ENCODE peak calls at places on chromosomes 6 and 20, in four cellular contexts. One of them, this sample, is unnamed.

GRCh38 chr20:44405785-44406571 is 50.5 kb downstream of the HNF4A start:
- DNase-seq in nucleus accumbens: no peak
- DNase-seq in stimulated activated naive CD8-positive, alpha-beta T cell treated with anti-CD3 and anti-CD28 coated beads, Interleukin-15, amount 100 ng/mL, for 72 hours: no peak
- DNase-seq in A549: no peak
- DNase-seq in this sample: no peak

GRCh38 chr6:111936718-111937117 is 63.5 kb upstream of the FYN start:
- DNase-seq in A549: no peak
- DNase-seq in nucleus accumbens: no peak
- DNase-seq in stimulated activated naive CD8-positive, alpha-beta T cell treated with anti-CD3 and anti-CD28 coated beads, Interleukin-15, amount 100 ng/mL, for 72 hours: no peak
- DNase-seq in this sample: no peak

GRCh38 chr6:21633511-21634109 is 40.1 kb downstream of the SOX4 start:
- DNase-seq in A549: no peak
- DNase-seq in stimulated activated naive CD8-positive, alpha-beta T cell treated with anti-CD3 and anti-CD28 coated beads, Interleukin-15, amount 100 ng/mL, for 72 hours: no peak
- DNase-seq in nucleus accumbens: no peak
- DNase-seq in this sample: no peak

GRCh38 chr6:142635130-142635529 is 309.8 kb downstream of the HIVEP2 start:
- DNase-seq in A549: no peak
- DNase-seq in nucleus accumbens: no peak
- DNase-seq in stimulated activated naive CD8-positive, alpha-beta T cell treated with anti-CD3 and anti-CD28 coated beads, Interleukin-15, amount 100 ng/mL, for 72 hours: no peak
- DNase-seq in this sample: no peak

GRCh38 chr6:2578729-2579128 is 172.0 kb downstream of the MYLK4 start:
- DNase-seq in stimulated activated naive CD8-positive, alpha-beta T cell treated with anti-CD3 and anti-CD28 coated beads, Interleukin-15, amount 100 ng/mL, for 72 hours: no peak
- DNase-seq in A549: no peak
- DNase-seq in nucleus accumbens: no peak
- DNase-seq in this sample: no peak

GRCh38 chr6:37433657-37434271 is 743 bp downstream of the CMTR1 start:
- DNase-seq in A549: no peak
- DNase-seq in nucleus accumbens: peak
- DNase-seq in stimulated activated naive CD8-positive, alpha-beta T cell treated with anti-CD3 and anti-CD28 coated beads, Interleukin-15, amount 100 ng/mL, for 72 hours: no peak
- DNase-seq in this sample: no peak

GRCh38 chr6:1607557-1608221 is 2.0 kb upstream of the FOXC1 start:
- DNase-seq in A549: no peak
- DNase-seq in nucleus accumbens: no peak
- DNase-seq in stimulated activated naive CD8-positive, alpha-beta T cell treated with anti-CD3 and anti-CD28 coated beads, Interleukin-15, amount 100 ng/mL, for 72 hours: no peak
- DNase-seq in this sample: no peak

GRCh38 chr6:98759459-98759858 is 74.9 kb upstream of the POU3F2 start:
- DNase-seq in nucleus accumbens: no peak
- DNase-seq in A549: no peak
- DNase-seq in stimulated activated naive CD8-positive, alpha-beta T cell treated with anti-CD3 and anti-CD28 coated beads, Interleukin-15, amount 100 ng/mL, for 72 hours: no peak
- DNase-seq in this sample: no peak

GRCh38 chr6:98894810-98895209 is 52.9 kb downstream of the FBXL4 start:
- DNase-seq in nucleus accumbens: no peak
- DNase-seq in stimulated activated naive CD8-positive, alpha-beta T cell treated with anti-CD3 and anti-CD28 coated beads, Interleukin-15, amount 100 ng/mL, for 72 hours: no peak
- DNase-seq in A549: no peak
- DNase-seq in this sample: no peak

GRCh38 chr20:31968299-31969126 is 562 bp downstream of the XKR7 start:
- DNase-seq in stimulated activated naive CD8-positive, alpha-beta T cell treated with anti-CD3 and anti-CD28 coated beads, Interleukin-15, amount 100 ng/mL, for 72 hours: peak
- DNase-seq in A549: peak
- DNase-seq in nucleus accumbens: peak
- DNase-seq in this sample: peak

GRCh38 chr6:131839388-131839787 is 31.6 kb downstream of the ENPP1 start:
- DNase-seq in A549: no peak
- DNase-seq in nucleus accumbens: no peak
- DNase-seq in stimulated activated naive CD8-positive, alpha-beta T cell treated with anti-CD3 and anti-CD28 coated beads, Interleukin-15, amount 100 ng/mL, for 72 hours: no peak
- DNase-seq in this sample: no peak

GRCh38 chr20:14817121-14817520 is 479.7 kb upstream of the FLRT3 start:
- DNase-seq in nucleus accumbens: no peak
- DNase-seq in A549: no peak
- DNase-seq in stimulated activated naive CD8-positive, alpha-beta T cell treated with anti-CD3 and anti-CD28 coated beads, Interleukin-15, amount 100 ng/mL, for 72 hours: no peak
- DNase-seq in this sample: no peak

GRCh38 chr20:62164879-62165761 is 17.7 kb upstream of the MTG2 start:
- DNase-seq in nucleus accumbens: no peak
- DNase-seq in stimulated activated naive CD8-positive, alpha-beta T cell treated with anti-CD3 and anti-CD28 coated beads, Interleukin-15, amount 100 ng/mL, for 72 hours: no peak
- DNase-seq in A549: no peak
- DNase-seq in this sample: no peak

GRCh38 chr6:15663057-15663638 is 320 bp upstream of the DTNBP1 start:
- DNase-seq in nucleus accumbens: no peak
- DNase-seq in stimulated activated naive CD8-positive, alpha-beta T cell treated with anti-CD3 and anti-CD28 coated beads, Interleukin-15, amount 100 ng/mL, for 72 hours: no peak
- DNase-seq in A549: peak
- DNase-seq in this sample: no peak

GRCh38 chr6:27303613-27304272 is 8.3 kb downstream of the POM121L2 start:
- DNase-seq in A549: no peak
- DNase-seq in stimulated activated naive CD8-positive, alpha-beta T cell treated with anti-CD3 and anti-CD28 coated beads, Interleukin-15, amount 100 ng/mL, for 72 hours: no peak
- DNase-seq in nucleus accumbens: no peak
- DNase-seq in this sample: no peak

GRCh38 chr20:61949714-61950630 is 115.7 kb downstream of the TAF4 start:
- DNase-seq in nucleus accumbens: no peak
- DNase-seq in stimulated activated naive CD8-positive, alpha-beta T cell treated with anti-CD3 and anti-CD28 coated beads, Interleukin-15, amount 100 ng/mL, for 72 hours: no peak
- DNase-seq in A549: no peak
- DNase-seq in this sample: no peak

GRCh38 chr6:159693128-159693893 is at the start of gene SOD2:
- DNase-seq in A549: peak
- DNase-seq in nucleus accumbens: peak
- DNase-seq in stimulated activated naive CD8-positive, alpha-beta T cell treated with anti-CD3 and anti-CD28 coated beads, Interleukin-15, amount 100 ng/mL, for 72 hours: peak
- DNase-seq in this sample: peak

GRCh38 chr20:50855498-50856474 is 60.9 kb downstream of the BCAS4 start:
- DNase-seq in A549: peak
- DNase-seq in stimulated activated naive CD8-positive, alpha-beta T cell treated with anti-CD3 and anti-CD28 coated beads, Interleukin-15, amount 100 ng/mL, for 72 hours: no peak
- DNase-seq in nucleus accumbens: no peak
- DNase-seq in this sample: no peak

GRCh38 chr6:108961985-108962384 is 113.8 kb downstream of the ARMC2 start:
- DNase-seq in stimulated activated naive CD8-positive, alpha-beta T cell treated with anti-CD3 and anti-CD28 coated beads, Interleukin-15, amount 100 ng/mL, for 72 hours: no peak
- DNase-seq in nucleus accumbens: no peak
- DNase-seq in A549: no peak
- DNase-seq in this sample: no peak

GRCh38 chr20:49846206-49846807 is 33.7 kb downstream of the SLC9A8 start:
- DNase-seq in stimulated activated naive CD8-positive, alpha-beta T cell treated with anti-CD3 and anti-CD28 coated beads, Interleukin-15, amount 100 ng/mL, for 72 hours: peak
- DNase-seq in nucleus accumbens: no peak
- DNase-seq in A549: peak
- DNase-seq in this sample: no peak

GRCh38 chr6:5464096-5464885 is 203.0 kb downstream of the FARS2 start:
- DNase-seq in stimulated activated naive CD8-positive, alpha-beta T cell treated with anti-CD3 and anti-CD28 coated beads, Interleukin-15, amount 100 ng/mL, for 72 hours: no peak
- DNase-seq in nucleus accumbens: no peak
- DNase-seq in A549: no peak
- DNase-seq in this sample: no peak

GRCh38 chr6:142839686-142840040 is 105.3 kb downstream of the HIVEP2 start:
- DNase-seq in A549: no peak
- DNase-seq in nucleus accumbens: no peak
- DNase-seq in stimulated activated naive CD8-positive, alpha-beta T cell treated with anti-CD3 and anti-CD28 coated beads, Interleukin-15, amount 100 ng/mL, for 72 hours: no peak
- DNase-seq in this sample: no peak

GRCh38 chr6:148525453-148525852 is 182.8 kb downstream of the SASH1 start:
- DNase-seq in stimulated activated naive CD8-positive, alpha-beta T cell treated with anti-CD3 and anti-CD28 coated beads, Interleukin-15, amount 100 ng/mL, for 72 hours: no peak
- DNase-seq in A549: no peak
- DNase-seq in nucleus accumbens: no peak
- DNase-seq in this sample: no peak

GRCh38 chr6:109187399-109188114 is 92.2 kb downstream of the CEP57L1 start:
- DNase-seq in stimulated activated naive CD8-positive, alpha-beta T cell treated with anti-CD3 and anti-CD28 coated beads, Interleukin-15, amount 100 ng/mL, for 72 hours: peak
- DNase-seq in nucleus accumbens: peak
- DNase-seq in A549: peak
- DNase-seq in this sample: peak